ENCODE peak calls at places on chromosomes 4 and X, in five cellular contexts. K, I, O, Z and W are unnamed samples.

GRCh38 chr4:179624768-179625181 is 2182.5 kb upstream of the AGA start:
- DNase-seq in Z (peak; percentile 31), K (no peak), I (peak; percentile 89), O (no peak), W (no peak)

GRCh38 chrX:134537179-134537945 is 77.4 kb downstream of the HPRT1 start:
- DNase-seq in K (no peak), Z (no peak), I (peak; percentile 72), O (peak; percentile 46), W (no peak)

GRCh38 chr4:180913750-180914149 is 1329.5 kb upstream of the TENM3 start:
- DNase-seq in Z (no peak), I (peak; percentile 72), O (no peak), K (no peak), W (peak; percentile 1)

GRCh38 chr4:147801820-147802219 is 69.9 kb downstream of the ARHGAP10 start:
- DNase-seq in I (no peak), K (no peak), Z (no peak), O (no peak), W (no peak)

GRCh38 chr4:57061395-57061794 is 48.8 kb downstream of the IGFBP7 start:
- DNase-seq in I (peak; percentile 70), Z (no peak), K (no peak), O (peak; percentile 37), W (no peak)

GRCh38 chrX:76796311-76796710 is 368.8 kb downstream of the MAGEE1 start:
- DNase-seq in I (no peak), O (no peak), K (no peak), Z (no peak), W (no peak)

GRCh38 chrX:50492720-50493119 is 22.1 kb upstream of the DGKK start:
- DNase-seq in O (no peak), K (no peak), I (no peak), Z (no peak), W (no peak)

GRCh38 chr4:36285784-36286480 is 4.5 kb downstream of the DTHD1 start:
- DNase-seq in O (no peak), Z (no peak), I (no peak), K (no peak), W (no peak)

GRCh38 chrX:65750674-65751469 is 83.4 kb downstream of the MSN start:
- DNase-seq in Z (no peak), I (no peak), K (no peak), O (no peak), W (no peak)

GRCh38 chrX:120235284-120235683 is 15.3 kb upstream of the ZBTB33 start:
- DNase-seq in O (no peak), I (no peak), K (no peak), Z (no peak), W (no peak)

GRCh38 chr4:2304877-2305561 is 43.1 kb upstream of the MXD4 start:
- DNase-seq in I (no peak), O (no peak), K (no peak), Z (no peak), W (no peak)

GRCh38 chr4:88097301-88097700 is 61.1 kb downstream of the ABCG2 start:
- DNase-seq in Z (no peak), I (peak; percentile 66), O (no peak), K (no peak), W (no peak)

GRCh38 chr4:21641696-21642095 is 306.9 kb downstream of the KCNIP4 start:
- DNase-seq in Z (no peak), O (no peak), K (no peak), I (no peak), W (no peak)

GRCh38 chrX:18617351-18617750 is 54.6 kb downstream of the RS1 start:
- DNase-seq in Z (no peak), I (peak; percentile 76), O (peak; percentile 63), K (no peak), W (peak; percentile 5)

GRCh38 chr4:92101609-92102231 is 202.0 kb upstream of the GRID2 start:
- DNase-seq in I (peak; percentile 15), K (no peak), O (no peak), Z (no peak), W (no peak)

GRCh38 chr4:142336251-142336934 is 509.7 kb downstream of the INPP4B start:
- DNase-seq in I (no peak), O (no peak), K (no peak), Z (peak; percentile 48), W (no peak)

GRCh38 chrX:124476562-124476961 is 130.2 kb downstream of the SH2D1A start:
- DNase-seq in K (no peak), Z (no peak), I (no peak), O (no peak), W (no peak)

GRCh38 chrX:103417370-103417769 is 41.0 kb downstream of the BEX3 start:
- DNase-seq in O (peak; percentile 21), K (no peak), I (no peak), Z (no peak), W (no peak)

GRCh38 chr4:120915311-120915710 is 7.2 kb downstream of the PRDM5 start:
- DNase-seq in K (no peak), Z (no peak), I (no peak), O (no peak), W (no peak)

GRCh38 chr4:168765726-168766125 is 244.3 kb downstream of the CBR4 start:
- DNase-seq in I (peak; percentile 38), O (no peak), K (no peak), Z (no peak), W (no peak)

GRCh38 chr4:85591361-85592098 is 116.6 kb downstream of the ARHGAP24 start:
- DNase-seq in O (peak; percentile 32), K (no peak), I (no peak), Z (no peak), W (no peak)

GRCh38 chr4:3409571-3410091 is 32.1 kb upstream of the HGFAC start:
- DNase-seq in I (no peak), K (no peak), O (no peak), Z (peak; percentile 20), W (no peak)

GRCh38 chr4:151990201-151990600 is 229.4 kb upstream of the GATB start:
- DNase-seq in Z (no peak), I (peak; percentile 41), O (peak; percentile 70), K (no peak), W (no peak)

GRCh38 chr4:119300072-119300387 is 21.9 kb downstream of the FABP2 start:
- DNase-seq in O (peak; percentile 25), I (peak; percentile 59), Z (no peak), K (no peak), W (no peak)

GRCh38 chrX:71652405-71652804 is 14.9 kb upstream of the LOC101059915 start:
- DNase-seq in K (peak; percentile 53), I (peak; percentile 59), Z (no peak), O (peak; percentile 11), W (peak; percentile 14)

DNA sequence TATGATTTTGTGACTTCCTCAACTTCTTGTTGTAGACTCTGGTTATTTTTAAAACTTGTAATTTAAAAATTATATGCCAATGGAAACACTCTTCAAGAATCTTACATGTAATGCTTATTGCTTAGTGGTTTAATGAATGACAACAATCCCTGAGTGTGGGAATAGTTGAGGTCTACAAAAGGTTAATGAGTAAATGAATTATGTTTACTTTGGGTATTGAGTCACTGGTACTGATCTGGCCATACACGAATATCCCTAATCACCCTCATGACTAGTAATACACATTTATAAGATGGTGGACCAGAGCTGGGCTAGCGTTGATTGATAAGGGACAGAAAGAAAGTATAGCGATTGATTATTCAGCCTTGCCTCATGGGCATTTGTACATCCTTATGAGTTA is 47.1 kb downstream of the FGF2 start:
- DNase-seq in O (no peak), Z (no peak), K (no peak), I (peak; percentile 88), W (no peak)
- H3K4me2 ChIP-seq in O (no peak overlapping the region), Z (no peak overlapping the region), K (no peak overlapping the region), I (peak overlapping the region; percentile 94), W (no peak overlapping the region)

GRCh38 chr4:177484613-177485021 is 42.4 kb upstream of the AGA start:
- DNase-seq in I (peak; percentile 97), O (peak; percentile 38), Z (no peak), K (no peak), W (no peak)

GRCh38 chr4:177482367-177482766 is 40.1 kb upstream of the AGA start:
- DNase-seq in O (no peak), Z (no peak), K (no peak), I (no peak), W (no peak)

GRCh38 chr4:177480796-177481195 is 38.6 kb upstream of the AGA start:
- DNase-seq in I (peak; percentile 93), O (peak; percentile 26), K (no peak), Z (no peak), W (no peak)

GRCh38 chr4:177485528-177485927 is 43.3 kb upstream of the AGA start:
- DNase-seq in O (no peak), K (no peak), Z (no peak), I (peak; percentile 98), W (no peak)

GRCh38 chr4:177483271-177483670 is 41.0 kb upstream of the AGA start:
- DNase-seq in O (no peak), K (no peak), Z (no peak), I (peak; percentile 25), W (no peak)
- H4K8ac ChIP-seq in O (no peak overlapping the region), K (no peak overlapping the region), Z (no peak overlapping the region), I (peak overlapping the region; percentile 98), W (no peak overlapping the region)

GRCh38 chr4:78778530-78778929 is 2.4 kb downstream of the BMP2K start:
- DNase-seq in Z (no peak), I (no peak), K (no peak), O (no peak), W (no peak)

GRCh38 chr4:78777556-78777900 is 1.4 kb downstream of the BMP2K start:
- DNase-seq in I (no peak), O (no peak), Z (no peak), K (no peak), W (no peak)

GRCh38 chr4:78775278-78776030 is 696 bp upstream of the BMP2K start:
- DNase-seq in K (peak; percentile 88), Z (peak; percentile 88), I (peak; percentile 80), O (peak; percentile 58), W (peak; percentile 74)

GRCh38 chr4:78776031-78776728 is at the start of gene BMP2K:
- DNase-seq in O (peak; percentile 77), Z (peak; percentile 89), K (peak; percentile 82), I (peak; percentile 66), W (peak; percentile 86)

GRCh38 chr4:78776729-78777555 is 792 bp downstream of the BMP2K start:
- DNase-seq in Z (peak; percentile 45), I (peak; percentile 71), O (peak; percentile 62), K (peak; percentile 70), W (peak; percentile 45)
- H2BK120ac ChIP-seq in Z (no peak overlapping the region), I (peak overlapping the region; percentile 35), O (no peak overlapping the region), K (no peak overlapping the region), W (no peak overlapping the region)

GRCh38 chrX:74249963-74250362 is 54.0 kb upstream of the ZCCHC13 start:
- DNase-seq in I (no peak), O (peak; percentile 11), K (peak; percentile 53), Z (peak; percentile 90), W (no peak)

GRCh38 chrX:74250574-74250973 is 53.4 kb upstream of the ZCCHC13 start:
- DNase-seq in O (no peak), K (no peak), I (no peak), Z (no peak), W (no peak)

GRCh38 chrX:74248889-74249288 is 55.1 kb upstream of the ZCCHC13 start:
- DNase-seq in I (no peak), K (no peak), O (no peak), Z (peak; percentile 57), W (no peak)

GRCh38 chrX:74242484-74243138 is 61.4 kb upstream of the ZCCHC13 start:
- DNase-seq in I (peak; percentile 11), Z (no peak), K (no peak), O (no peak), W (no peak)

DNA sequence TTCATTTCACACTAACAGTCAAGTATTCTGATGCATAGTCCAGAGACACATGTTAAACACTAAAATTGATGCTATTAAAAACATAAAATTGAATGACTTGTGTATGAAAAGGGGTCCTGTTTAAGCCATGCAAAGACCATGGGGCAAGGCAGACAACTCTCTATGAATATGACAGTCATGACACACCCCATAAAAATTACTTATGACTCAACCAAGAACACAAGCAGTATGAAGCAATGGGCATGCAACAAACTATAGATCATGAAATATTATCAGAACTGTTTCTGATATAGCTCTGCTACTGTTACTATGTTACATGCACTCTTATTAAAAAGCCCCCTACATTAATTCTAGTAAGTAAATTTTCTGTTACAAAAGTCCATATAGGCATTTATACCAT is 57.5 kb upstream of the ZCCHC13 start:
- DNase-seq in O (no peak), I (peak; percentile 42), K (no peak), Z (no peak), W (no peak)
- H3K4me2 ChIP-seq in O (no peak overlapping the region), I (no peak overlapping the region), K (no peak overlapping the region), Z (no peak overlapping the region), W (no peak overlapping the region)